ENCODE peak calls at places on chromosome 13, in nine cellular contexts. X is ovary, D is body of pancreas, M is IMR-90, J is stomach, B is tibial nerve, A is transverse colon, S is breast epithelium, L is Peyer's patch. K is an unnamed sample.

GRCh38 chr13:74136089-74136658 is 2.0 kb upstream of the KLF12 start:
- DNase-seq in X (peak; percentile 36), D (no peak), M (peak; percentile 62), J (peak; percentile 28), B (no peak), A (peak; percentile 31), S (peak; percentile 52), L (peak; percentile 26), K (no peak)

GRCh38 chr13:54607421-54607820 is 1578.8 kb downstream of the OLFM4 start:
- DNase-seq in X (no peak), D (no peak), M (no peak), J (no peak), B (no peak), A (no peak), S (no peak), L (no peak), K (no peak)

GRCh38 chr13:79423801-79424642 is 18.0 kb upstream of the RBM26 start:
- DNase-seq in X (no peak), D (no peak), M (peak; percentile 63), J (no peak), B (no peak), A (no peak), S (no peak), L (no peak), K (no peak)

GRCh38 chr13:106033634-106034033 is 501.8 kb downstream of the EFNB2 start:
- DNase-seq in X (no peak), D (no peak), M (peak; percentile 59), J (no peak), B (no peak), A (no peak), S (no peak), L (no peak), K (no peak)

GRCh38 chr13:70380809-70381208 is 272.6 kb upstream of the KLHL1 start:
- DNase-seq in X (no peak), D (no peak), M (no peak), J (no peak), B (no peak), A (no peak), S (no peak), L (no peak), K (no peak)

GRCh38 chr13:21879263-21879914 is 208.5 kb downstream of the FGF9 start:
- DNase-seq in X (no peak), D (no peak), M (no peak), J (no peak), B (no peak), A (no peak), S (no peak), L (no peak), K (no peak)

GRCh38 chr13:106083620-106084350 is 451.7 kb downstream of the EFNB2 start:
- DNase-seq in X (no peak), D (peak; percentile 41), M (peak; percentile 54), J (peak; percentile 41), B (no peak), A (peak; percentile 43), S (no peak), L (no peak), K (no peak)

GRCh38 chr13:20798027-20798426 is 24.3 kb upstream of the EEF1AKMT1 start:
- DNase-seq in X (no peak), D (no peak), M (no peak), J (no peak), B (no peak), A (no peak), S (no peak), L (no peak), K (no peak)

GRCh38 chr13:21673592-21674270 is 2.9 kb downstream of the FGF9 start:
- DNase-seq in X (no peak), D (peak; percentile 57), M (peak; percentile 36), J (peak; percentile 58), B (no peak), A (peak; percentile 60), S (no peak), L (no peak), K (no peak)

GRCh38 chr13:100848304-100848703 is 173.7 kb upstream of the TMTC4 start:
- DNase-seq in X (no peak), D (no peak), M (no peak), J (no peak), B (no peak), A (no peak), S (no peak), L (no peak), K (no peak)

GRCh38 chr13:112131081-112131739 is 64.3 kb downstream of the SOX1 start:
- DNase-seq in X (no peak), D (no peak), M (no peak), J (peak; percentile 2), B (no peak), A (no peak), S (peak; percentile 25), L (no peak), K (peak; percentile 67)

GRCh38 chr13:65600702-65601101 is 1629.4 kb downstream of the PCDH9 start:
- DNase-seq in X (no peak), D (no peak), M (peak; percentile 78), J (no peak), B (no peak), A (no peak), S (no peak), L (no peak), K (no peak)

GRCh38 chr13:54975676-54976075 is 1947.1 kb downstream of the OLFM4 start:
- DNase-seq in X (no peak), D (no peak), M (no peak), J (no peak), B (no peak), A (no peak), S (no peak), L (no peak), K (no peak)

GRCh38 chr13:110756268-110756667 is 42.8 kb downstream of the ING1 start:
- DNase-seq in X (no peak), D (no peak), M (peak; percentile 95), J (no peak), B (no peak), A (no peak), S (no peak), L (no peak), K (no peak)

GRCh38 chr13:28322256-28322895 is 172.6 kb downstream of the FLT1 start:
- DNase-seq in X (no peak), D (no peak), M (peak; percentile 42), J (no peak), B (no peak), A (no peak), S (no peak), L (no peak), K (no peak)

GRCh38 chr13:53216767-53217166 is 188.2 kb downstream of the OLFM4 start:
- DNase-seq in X (no peak), D (no peak), M (no peak), J (no peak), B (no peak), A (no peak), S (no peak), L (no peak), K (no peak)

GRCh38 chr13:21675095-21676007 is 4.5 kb downstream of the FGF9 start:
- DNase-seq in X (no peak), D (peak; percentile 56), M (no peak), J (peak; percentile 40), B (no peak), A (peak; percentile 54), S (no peak), L (no peak), K (no peak)

GRCh38 chr13:57673197-57673596 is 41.7 kb downstream of the PCDH17 start:
- DNase-seq in X (no peak), D (no peak), M (no peak), J (no peak), B (no peak), A (no peak), S (no peak), L (no peak), K (no peak)

GRCh38 chr13:23560571-23561089 is 9.6 kb upstream of the TNFRSF19 start:
- DNase-seq in X (no peak), D (no peak), M (no peak), J (no peak), B (no peak), A (no peak), S (no peak), L (no peak), K (no peak)

GRCh38 chr13:50340566-50341287 is 325.5 kb downstream of the KCNRG start:
- DNase-seq in X (no peak), D (no peak), M (no peak), J (no peak), B (peak; percentile 44), A (no peak), S (no peak), L (no peak), K (no peak)

DNA sequence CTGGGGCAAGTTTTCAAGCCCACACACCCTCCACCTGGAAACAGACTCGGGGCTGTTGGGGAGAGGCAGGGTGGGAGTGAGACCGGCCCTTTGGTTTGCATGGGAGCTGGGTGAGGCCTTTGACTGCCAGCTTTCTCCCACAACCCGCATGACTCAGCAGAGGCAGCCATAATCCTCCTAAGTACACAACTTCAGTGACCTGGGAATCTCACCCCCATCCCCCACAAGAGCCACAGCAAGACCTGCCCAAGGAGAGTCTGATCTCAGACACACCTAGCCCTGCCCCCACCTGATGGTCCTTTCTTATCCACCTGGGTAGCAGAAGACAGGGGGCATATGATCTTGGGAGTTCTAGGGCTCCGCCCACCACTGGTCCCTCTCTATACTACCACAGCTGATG is 1615.4 kb downstream of the EFNB2 start:
- DNase-seq in X (no peak), D (no peak), M (no peak), J (no peak), B (no peak), A (no peak), S (no peak), L (no peak), K (no peak)
- TF ChIP-seq POLR2A in X (no peak), D (no peak), M (no peak), J (no peak), B (no peak), A (no peak), S (no peak), L (no peak), K (no peak)

GRCh38 chr13:113178896-113179167 is 20.4 kb downstream of the PROZ start:
- DNase-seq in X (no peak), D (no peak), M (no peak), J (no peak), B (no peak), A (no peak), S (no peak), L (no peak), K (no peak)
- H3K4me3 ChIP-seq in X (no peak overlapping the region), D (no peak overlapping the region), M (no peak overlapping the region), J (no peak overlapping the region), B (no peak overlapping the region), A (no peak overlapping the region), S (no peak overlapping the region), L (no peak overlapping the region), K (no peak overlapping the region)

GRCh38 chr13:32426981-32427851 is 714 bp downstream of the N4BP2L1 start:
- DNase-seq in X (peak; percentile 77), D (peak; percentile 64), M (peak; percentile 29), J (peak; percentile 57), B (peak; percentile 20), A (peak; percentile 56), S (peak; percentile 62), L (peak; percentile 56), K (peak; percentile 90)
- TF ChIP-seq POLR2A in X (peak; percentile 16), D (peak; percentile 34), M (no peak), J (no peak), B (peak; percentile 14), A (no peak), S (no peak), L (no peak), K (no peak)

DNA sequence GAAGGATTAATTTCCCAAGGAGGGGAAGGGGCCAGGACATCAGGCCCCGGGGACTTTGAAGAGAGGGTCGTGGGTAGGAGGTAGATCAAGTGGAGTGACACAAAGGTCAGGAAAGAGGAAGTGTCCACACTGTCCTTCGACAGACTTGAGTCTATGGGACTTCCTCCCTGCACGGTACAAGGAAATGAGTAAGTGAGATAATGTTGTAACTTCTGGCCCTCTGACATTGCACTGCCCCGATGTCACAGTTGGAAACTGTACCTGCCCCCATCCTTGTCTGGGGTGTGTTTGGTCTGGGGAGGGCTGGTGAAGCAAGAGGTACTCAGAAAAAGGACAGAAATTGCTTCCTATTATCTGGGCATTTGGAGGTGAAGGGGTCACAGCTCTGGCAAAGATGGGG is 22.2 kb upstream of the ALOX5AP start:
- DNase-seq in X (no peak), D (no peak), M (no peak), J (no peak), B (no peak), A (peak; percentile 20), S (no peak), L (no peak), K (peak; percentile 34)
- H3K4me3 ChIP-seq in X (no peak overlapping the region), D (no peak overlapping the region), M (no peak overlapping the region), J (no peak overlapping the region), B (no peak overlapping the region), A (no peak overlapping the region), S (no peak overlapping the region), L (no peak overlapping the region), K (no peak overlapping the region)